ENCODE peak calls at places on chromosomes 2 and 18, in seven cellular contexts. C is neural progenitor cell, F is GM23338, K is hepatocyte, Y is PC-3, X is GM23248, V is OCI-LY7. L is an unnamed sample.

GRCh38 chr18:25289040-25289631 is 62.8 kb downstream of the ZNF521 start:
- DNase-seq in C (no peak), F (no peak), K (peak), Y (peak), X (peak), V (no peak), L (no peak)

GRCh38 chr2:21263622-21264021 is 139.9 kb downstream of the TDRD15 start:
- DNase-seq in C (no peak), F (no peak), K (no peak), Y (no peak), X (no peak), V (no peak), L (no peak)

GRCh38 chr2:24040511-24040910 is 6.7 kb downstream of the WDCP start:
- DNase-seq in C (no peak), F (no peak), K (no peak), Y (peak), X (no peak), V (no peak), L (no peak)

GRCh38 chr2:138485019-138485418 is 16.6 kb upstream of the SPOPL start:
- DNase-seq in C (no peak), F (no peak), K (no peak), Y (peak), X (peak), V (no peak), L (no peak)

GRCh38 chr18:24018299-24018910 is 3.9 kb downstream of the TTC39C start:
- DNase-seq in C (no peak), F (peak), K (no peak), Y (no peak), X (no peak), V (no peak), L (no peak)

GRCh38 chr2:96608459-96609455 is 29.4 kb downstream of the KANSL3 start:
- DNase-seq in C (no peak), F (no peak), K (no peak), Y (no peak), X (peak), V (no peak), L (no peak)

GRCh38 chr2:29110916-29111315 is 4.3 kb upstream of the CLIP4 start:
- DNase-seq in C (no peak), F (no peak), K (peak), Y (peak), X (peak), V (no peak), L (peak)

GRCh38 chr2:105294844-105295481 is 34.6 kb downstream of the TGFBRAP1 start:
- DNase-seq in C (peak), F (peak), K (peak), Y (peak), X (peak), V (peak), L (peak)

GRCh38 chr2:193334401-193334800 is 1139.7 kb upstream of the TMEFF2 start:
- DNase-seq in C (no peak), F (no peak), K (no peak), Y (no peak), X (no peak), V (no peak), L (no peak)

GRCh38 chr2:152189622-152190495 is 14.3 kb upstream of the STAM2 start:
- DNase-seq in C (peak), F (peak), K (peak), Y (peak), X (peak), V (peak), L (peak)

GRCh38 chr2:99640568-99641215 is 150.9 kb upstream of the REV1 start:
- DNase-seq in C (no peak), F (no peak), K (no peak), Y (no peak), X (no peak), V (no peak), L (no peak)

GRCh38 chr2:105737980-105738657 is 6.6 kb upstream of the NCK2 start:
- DNase-seq in C (no peak), F (no peak), K (no peak), Y (peak), X (peak), V (no peak), L (no peak)

DNA sequence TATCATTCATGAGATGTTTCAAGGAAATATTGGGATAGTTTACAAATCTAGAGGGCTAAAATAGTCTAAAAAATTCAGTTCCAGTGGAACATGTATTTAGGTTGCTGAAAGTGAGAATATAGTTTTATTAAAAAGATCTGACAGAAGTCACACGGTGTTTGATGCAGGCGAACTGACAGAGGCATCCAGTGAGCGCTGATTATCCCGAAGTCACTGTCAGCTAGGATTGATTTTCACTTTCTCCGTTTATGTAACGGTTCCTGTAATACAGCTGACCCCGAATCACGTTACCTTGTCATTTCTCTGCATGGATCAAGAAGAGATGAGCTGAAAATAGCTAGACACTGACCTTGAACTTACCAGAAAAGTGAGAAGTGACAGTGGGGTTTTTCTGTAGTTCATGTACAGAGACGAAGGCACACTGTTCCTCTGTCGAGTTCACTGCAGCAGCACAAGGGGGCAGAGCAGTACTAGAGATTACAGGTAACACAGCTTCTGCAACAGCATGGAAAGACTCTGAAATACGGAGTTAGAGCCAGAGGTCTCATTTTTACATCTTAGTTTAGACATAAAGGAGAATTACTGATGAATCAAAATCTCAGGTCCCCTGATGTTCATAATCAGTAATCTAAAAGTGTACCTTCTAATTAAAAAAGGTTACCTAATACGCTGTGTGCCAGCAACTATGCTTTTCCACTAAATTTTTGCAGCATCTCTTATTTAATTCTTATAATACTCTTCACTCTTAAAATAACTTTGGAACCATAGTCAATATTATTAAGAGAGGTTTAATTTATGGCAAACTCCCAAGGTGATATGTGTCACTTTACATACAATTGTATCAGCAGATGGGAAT is 33.0 kb downstream of the ARHGAP15 start:
- DNase-seq in C (peak), F (peak), K (peak), Y (peak), X (peak), V (peak), L (peak)
- TF ChIP-seq EZH2phosphoT487 in C (no peak), F (no peak), K (no peak), Y (no peak), X (no peak), V (no peak), L (no peak)

GRCh38 chr2:224944707-224945106 is 97.6 kb downstream of the DOCK10 start:
- DNase-seq in C (no peak), F (no peak), K (no peak), Y (no peak), X (no peak), V (no peak), L (no peak)
- H3K4me3 ChIP-seq in C (no peak), F (no peak), K (no peak), Y (no peak), X (no peak), V (peak), L (no peak)

GRCh38 chr2:45631955-45632354 is 19.5 kb upstream of the PRKCE start:
- DNase-seq in C (peak), F (no peak), K (no peak), Y (no peak), X (no peak), V (no peak), L (no peak)
- TF ChIP-seq EZH2phosphoT487 in C (no peak), F (no peak), K (no peak), Y (no peak), X (no peak), V (no peak), L (no peak)

GRCh38 chr18:55314615-55315237 is 273.3 kb downstream of the TCF4 start:
- DNase-seq in C (peak), F (peak), K (no peak), Y (no peak), X (no peak), V (no peak), L (no peak)
- H3K4me3 ChIP-seq in C (no peak), F (no peak), K (no peak), Y (no peak), X (no peak), V (no peak), L (peak)

GRCh38 chr2:192087398-192087958 is 107.3 kb downstream of the TMEFF2 start:
- DNase-seq in C (no peak), F (no peak), K (no peak), Y (peak), X (no peak), V (no peak), L (no peak)
- TF ChIP-seq EZH2phosphoT487 in C (no peak), F (no peak), K (no peak), Y (no peak), X (no peak), V (no peak), L (no peak)

GRCh38 chr18:13823707-13824395 is at the start of gene MC5R:
- DNase-seq in C (peak), F (peak), K (peak), Y (peak), X (peak), V (peak), L (peak)
- H3K4me3 ChIP-seq in C (peak), F (peak), K (peak), Y (peak), X (peak), V (peak), L (peak)

GRCh38 chr2:160292225-160292624 is 92.2 kb upstream of the ITGB6 start:
- DNase-seq in C (no peak), F (no peak), K (no peak), Y (peak), X (peak), V (no peak), L (no peak)
- TF ChIP-seq EZH2phosphoT487 in C (no peak), F (no peak), K (no peak), Y (no peak), X (no peak), V (no peak), L (no peak)

DNA sequence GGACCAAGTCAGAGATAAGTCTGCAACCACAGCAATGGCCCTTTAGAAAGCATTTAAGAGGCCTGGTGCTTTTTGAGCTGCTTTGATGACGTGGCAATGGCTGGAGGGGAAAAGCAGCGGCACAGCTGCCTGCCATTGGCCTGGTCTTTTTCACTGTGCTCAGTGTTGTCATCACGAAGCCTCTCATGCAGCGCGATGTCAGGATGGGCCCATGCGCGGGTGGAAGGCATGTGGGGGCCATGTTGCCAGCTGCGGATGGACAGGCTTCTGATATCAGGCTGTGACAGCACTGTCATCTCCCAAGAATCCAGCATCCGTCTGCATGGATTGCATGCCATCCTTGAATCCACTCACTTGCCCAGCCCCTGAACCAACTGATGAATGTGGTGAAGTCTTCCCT is 204.5 kb downstream of the ACKR3 start:
- DNase-seq in C (no peak), F (no peak), K (peak), Y (no peak), X (no peak), V (no peak), L (no peak)
- H3K4me3 ChIP-seq in C (no peak), F (no peak), K (no peak), Y (no peak), X (no peak), V (no peak), L (no peak)

GRCh38 chr2:18398833-18399232 is 161.6 kb downstream of the RDH14 start:
- DNase-seq in C (no peak), F (no peak), K (no peak), Y (no peak), X (peak), V (no peak), L (no peak)
- TF ChIP-seq EZH2phosphoT487 in C (no peak), F (no peak), K (no peak), Y (no peak), X (no peak), V (no peak), L (no peak)